ENCODE peak calls at places on chromosomes 2 and 18, in six cellular contexts. C is transverse colon, U is vagina, D is suprapubic skin, M is H1, L is spleen. K is an unnamed sample.

GRCh38 chr2:48452108-48452507 is 77.8 kb upstream of the STON1 start:
- DNase-seq in C (no peak), D (no peak), L (no peak), U (no peak), M (no peak), K (no peak)

GRCh38 chr18:8982416-8983183 is 119.9 kb upstream of the NDUFV2 start:
- DNase-seq in D (no peak), C (peak), L (no peak), U (no peak), M (no peak), K (no peak)

GRCh38 chr2:59463401-59463800 is 1090.1 kb downstream of the BCL11A start:
- DNase-seq in M (no peak), L (no peak), C (no peak), D (no peak), U (no peak), K (no peak)

GRCh38 chr2:95385570-95385984 is 16.9 kb upstream of the FAHD2A start:
- DNase-seq in U (no peak), L (no peak), M (no peak), C (no peak), D (no peak), K (no peak)

GRCh38 chr2:19312949-19313348 is 45.5 kb downstream of the OSR1 start:
- DNase-seq in M (no peak), D (no peak), C (no peak), L (no peak), U (no peak), K (no peak)

GRCh38 chr2:25316101-25316500 is 25.6 kb downstream of the DNMT3A start:
- DNase-seq in C (no peak), D (no peak), M (no peak), U (no peak), L (peak), K (no peak)

GRCh38 chr2:29583104-29583503 is 338.3 kb downstream of the ALK start:
- DNase-seq in M (no peak), L (no peak), C (no peak), U (no peak), D (no peak), K (no peak)

GRCh38 chr2:219001577-219002394 is 8.6 kb upstream of the CRYBA2 start:
- DNase-seq in L (no peak), M (peak), D (no peak), U (no peak), C (peak), K (no peak)

GRCh38 chr2:39059366-39059952 is 61.4 kb downstream of the SOS1 start:
- DNase-seq in L (no peak), M (no peak), D (no peak), U (no peak), C (no peak), K (no peak)

GRCh38 chr2:33395660-33396249 is 80.7 kb upstream of the RASGRP3 start:
- DNase-seq in U (no peak), M (peak), C (peak), D (no peak), L (no peak), K (no peak)

GRCh38 chr18:2857491-2858063 is 10.8 kb downstream of the EMILIN2 start:
- DNase-seq in M (no peak), D (peak), C (peak), L (peak), U (peak), K (no peak)

GRCh38 chr2:239593965-239594771 is 193.3 kb upstream of the HDAC4 start:
- DNase-seq in D (peak), L (peak), M (peak), U (no peak), C (no peak), K (no peak)

GRCh38 chr2:37529830-37530452 is 141.5 kb downstream of the CDC42EP3 start:
- DNase-seq in C (no peak), L (no peak), D (no peak), U (no peak), M (no peak), K (no peak)

GRCh38 chr2:233584210-233584609 is 17.6 kb upstream of the USP40 start:
- DNase-seq in C (no peak), L (no peak), U (no peak), D (no peak), M (no peak), K (no peak)

GRCh38 chr18:48077291-48077690 is 146.8 kb upstream of the SMAD2 start:
- DNase-seq in U (no peak), C (peak), M (no peak), L (no peak), D (no peak), K (no peak)

GRCh38 chr2:25558262-25558661 is 115.1 kb downstream of the DTNB start:
- DNase-seq in U (no peak), L (no peak), D (no peak), M (no peak), C (no peak), K (peak)

GRCh38 chr18:72895548-72895947 is 27.8 kb upstream of the NETO1 start:
- DNase-seq in C (no peak), D (no peak), L (no peak), U (no peak), M (no peak), K (no peak)

GRCh38 chr2:40187054-40187453 is 264.8 kb downstream of the SLC8A1 start:
- DNase-seq in U (no peak), D (no peak), C (no peak), L (no peak), M (no peak), K (no peak)

GRCh38 chr2:233385489-233386044 is 31.3 kb downstream of the DGKD start:
- DNase-seq in M (no peak), U (no peak), C (no peak), D (peak), L (peak), K (peak)

GRCh38 chr2:230893338-230893737 is 28.6 kb downstream of the ITM2C start:
- DNase-seq in L (peak), D (no peak), M (no peak), U (no peak), C (peak), K (peak)

GRCh38 chr18:76952747-76953146 is 130.4 kb downstream of the ZNF236 start:
- DNase-seq in M (no peak), L (no peak), D (no peak), C (no peak), U (no peak), K (no peak)

DNA sequence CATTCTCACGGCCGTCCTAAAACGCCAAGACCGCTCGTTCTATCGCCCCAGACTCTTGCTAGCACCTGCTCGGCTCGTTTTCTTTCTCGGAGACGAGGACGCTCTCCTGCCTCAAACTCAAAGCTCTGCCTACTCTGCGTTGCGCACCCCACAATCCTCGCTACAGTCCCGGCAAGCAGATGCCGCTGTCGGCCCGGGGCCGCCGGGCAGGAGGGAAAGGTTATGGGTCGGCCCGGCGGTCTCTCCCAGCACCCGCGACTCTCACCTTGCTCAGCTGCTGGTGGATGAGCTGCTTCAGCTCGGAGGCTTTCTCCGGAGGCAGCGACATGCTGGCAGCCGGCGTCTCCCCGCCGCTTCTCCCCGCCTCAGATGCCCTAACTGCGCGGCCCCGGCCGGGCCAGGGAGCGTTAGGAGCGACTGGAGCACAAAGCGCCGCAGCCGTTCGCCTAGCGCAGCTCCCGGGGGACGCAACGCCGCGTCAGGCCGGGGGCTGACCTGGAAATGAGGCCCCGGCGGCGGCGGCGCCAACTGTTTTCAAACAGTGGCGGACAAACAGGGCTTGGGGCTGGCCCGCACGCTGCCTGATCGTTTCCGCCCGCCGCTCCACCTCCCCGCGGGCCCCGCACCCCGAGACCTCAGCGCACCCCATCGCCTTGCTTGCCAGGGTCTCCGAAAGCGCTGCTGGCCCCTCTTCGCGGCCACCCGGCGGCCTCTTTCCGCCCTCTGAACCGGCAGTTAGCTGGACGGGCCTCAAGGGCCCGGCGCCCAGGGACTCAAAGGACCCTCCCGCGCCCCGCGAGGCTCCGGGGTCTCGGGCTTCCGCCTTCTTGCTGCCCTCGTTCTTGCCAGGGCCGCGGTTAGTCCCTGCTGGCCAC is at the start of the genes CEP76 and PSMG2:
- DNase-seq in M (peak), U (no peak), D (peak), L (peak), C (peak), K (peak)
- TF ChIP-seq POLR2A in M (peak), U (no peak), D (peak), L (no peak), C (peak), K (peak)

GRCh38 chr2:212337036-212337435 is 201.6 kb downstream of the ERBB4 start:
- DNase-seq in C (no peak), M (no peak), D (no peak), U (no peak), L (no peak), K (no peak)
- TF ChIP-seq POLR2AphosphoS5 in C (no peak), M (no peak), D (no peak), U (no peak), L (no peak), K (no peak)

GRCh38 chr2:99140860-99141109 is 722 bp upstream of the C2orf15 start:
- DNase-seq in L (no peak), D (no peak), C (no peak), U (no peak), M (no peak), K (no peak)
- TF ChIP-seq POLR2A in L (peak), D (no peak), C (no peak), U (no peak), M (no peak), K (no peak)

DNA sequence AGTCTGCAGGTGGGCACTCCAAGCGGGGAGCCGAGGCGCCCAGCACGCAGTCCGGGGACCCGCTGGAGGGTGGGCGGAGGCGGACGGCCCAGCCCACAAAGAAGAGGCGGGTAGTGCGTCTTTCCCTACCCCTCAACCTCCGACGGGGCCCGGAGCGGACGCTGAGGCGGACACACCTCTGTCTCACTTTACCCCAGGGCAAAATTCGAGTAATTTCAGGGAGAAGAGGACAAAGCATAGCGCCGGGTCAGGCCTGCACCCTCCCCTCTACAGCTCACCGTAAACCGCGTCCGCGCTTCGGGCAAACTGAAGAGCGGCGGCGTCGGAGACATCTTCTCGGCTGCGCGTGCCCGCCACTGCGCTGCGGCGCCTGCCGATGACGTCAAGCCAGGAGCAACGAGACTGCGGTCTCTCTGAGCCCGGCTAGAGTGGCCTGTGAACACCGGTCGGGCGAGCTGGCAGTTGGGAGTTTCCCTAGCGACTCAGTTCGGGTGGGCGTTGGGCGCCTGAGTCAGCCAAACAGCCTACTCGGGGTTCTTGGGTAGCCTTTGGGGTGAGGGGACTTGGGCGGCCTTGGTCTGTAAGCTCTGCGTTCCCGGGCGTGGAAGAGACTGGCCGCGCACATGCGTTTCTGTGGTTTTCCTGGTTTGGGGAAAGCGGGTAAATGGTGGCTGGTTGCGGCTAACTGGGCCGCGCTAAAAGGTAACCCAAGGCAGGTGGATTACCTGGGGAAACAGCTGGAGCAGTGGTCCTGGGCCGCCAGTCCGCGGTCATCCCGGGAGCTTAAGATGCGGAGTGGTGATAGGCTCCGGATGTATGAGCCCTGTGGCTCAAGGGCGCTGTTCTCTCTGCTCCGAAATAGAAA is at the start of gene THOC1:
- DNase-seq in D (peak), L (peak), U (peak), C (peak), M (peak), K (peak)
- TF ChIP-seq POLR2AphosphoS5 in D (peak), L (peak), U (peak), C (peak), M (peak), K (peak)

K was measured in GM12892.